ENCODE peak calls at places on chromosome 15, in four cellular contexts. Y is tibial nerve, P is brain microvascular endothelial cell, B is BE2C. K is an unnamed sample.

GRCh38 chr15:37099321-37100108 is 834 bp downstream of the MEIS2 start:
- DNase-seq in P (no peak), B (peak), Y (no peak), K (peak)

GRCh38 chr15:70062321-70062956 is 35.3 kb downstream of the TLE3 start:
- DNase-seq in P (peak), B (peak), Y (peak), K (peak)

GRCh38 chr15:68310178-68310810 is 32.7 kb downstream of the FEM1B start:
- DNase-seq in B (peak), Y (no peak), P (no peak), K (no peak)

GRCh38 chr15:60412807-60413597 is 15.2 kb upstream of the ANXA2 start:
- DNase-seq in B (no peak), P (no peak), Y (no peak), K (no peak)

GRCh38 chr15:75177360-75178071 is 24.2 kb upstream of the C15orf39 start:
- DNase-seq in P (no peak), B (no peak), Y (no peak), K (no peak)

GRCh38 chr15:23687143-23687470 is at the start of gene NDN:
- DNase-seq in B (peak), Y (no peak), P (no peak), K (peak)

GRCh38 chr15:24898715-24899278 is 56.0 kb upstream of the SNRPN start:
- DNase-seq in B (no peak), Y (no peak), P (no peak), K (no peak)

GRCh38 chr15:64333986-64334385 is 22.0 kb downstream of the CSNK1G1 start:
- DNase-seq in B (no peak), Y (no peak), P (no peak), K (no peak)

GRCh38 chr15:94070341-94071275 is 160.8 kb upstream of the MCTP2 start:
- DNase-seq in P (peak), Y (no peak), B (peak), K (peak)

GRCh38 chr15:77749236-77749997 is 116.7 kb upstream of the LINGO1 start:
- DNase-seq in Y (no peak), B (no peak), P (no peak), K (no peak)

GRCh38 chr15:51093865-51094605 is 671 bp downstream of the TNFAIP8L3 start:
- DNase-seq in B (no peak), Y (peak), P (no peak), K (peak)

GRCh38 chr15:83208357-83208661 is 686 bp upstream of the HDGFL3 start:
- DNase-seq in P (no peak), B (no peak), Y (no peak), K (no peak)

GRCh38 chr15:85479071-85479647 is 98.8 kb downstream of the AKAP13 start:
- DNase-seq in Y (no peak), P (peak), B (no peak), K (no peak)

GRCh38 chr15:37951999-37952398 is 17.6 kb downstream of the TMCO5A start:
- DNase-seq in Y (no peak), B (no peak), P (no peak), K (no peak)

GRCh38 chr15:73781038-73781925 is 28.1 kb upstream of the INSYN1 start:
- DNase-seq in Y (no peak), B (no peak), P (peak), K (no peak)
- TF ChIP-seq CTCF in Y (no peak), B (peak), P (peak), K (no peak)

GRCh38 chr15:45616901-45617323 is 17.9 kb upstream of the SQOR start:
- DNase-seq in Y (no peak), B (no peak), P (no peak), K (no peak)

GRCh38 chr15:45612790-45613415 is 21.9 kb upstream of the SQOR start:
- DNase-seq in Y (no peak), B (no peak), P (peak), K (no peak)

GRCh38 chr15:45618813-45619212 is 16.0 kb upstream of the SQOR start:
- DNase-seq in P (no peak), B (peak), Y (no peak), K (peak)
- TF ChIP-seq CTCF in P (peak), B (peak), Y (no peak), K (no peak)

GRCh38 chr15:29747837-29748417 is 74.3 kb downstream of the TJP1 start:
- DNase-seq in P (no peak), B (no peak), Y (no peak), K (no peak)
- TF ChIP-seq CTCF in P (peak), B (peak), Y (no peak), K (no peak)

DNA sequence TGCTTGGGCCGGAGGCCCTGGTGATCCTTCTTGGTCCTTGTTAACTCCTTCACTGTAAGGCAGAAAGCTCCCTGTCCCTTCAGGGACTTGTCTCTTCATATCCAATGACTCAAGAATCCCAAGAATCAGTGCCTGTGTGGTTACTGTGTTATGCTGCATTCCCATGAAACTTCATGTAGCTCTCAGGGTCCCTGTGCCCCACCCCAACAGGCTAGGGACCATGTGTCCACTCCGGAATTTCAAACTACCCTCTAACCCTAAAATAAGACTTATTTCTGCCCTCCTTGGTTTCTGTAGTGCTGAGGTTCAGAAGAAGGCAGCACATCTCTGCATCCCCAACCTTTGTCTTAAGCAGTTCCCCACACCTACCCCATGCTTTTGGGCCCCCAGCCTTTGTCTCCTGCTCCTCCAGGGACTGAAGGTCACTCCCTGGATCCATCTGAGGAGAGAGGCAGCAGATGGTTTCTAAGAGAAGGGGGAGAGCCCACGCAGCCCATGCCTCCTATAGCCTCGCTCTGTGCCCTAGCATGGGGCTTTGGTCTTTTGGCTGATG is 531 bp upstream of the MAP1A start:
- DNase-seq in B (no peak), P (peak), Y (no peak), K (no peak)
- TF ChIP-seq CTCF in B (no peak), P (no peak), Y (no peak), K (no peak)

DNA sequence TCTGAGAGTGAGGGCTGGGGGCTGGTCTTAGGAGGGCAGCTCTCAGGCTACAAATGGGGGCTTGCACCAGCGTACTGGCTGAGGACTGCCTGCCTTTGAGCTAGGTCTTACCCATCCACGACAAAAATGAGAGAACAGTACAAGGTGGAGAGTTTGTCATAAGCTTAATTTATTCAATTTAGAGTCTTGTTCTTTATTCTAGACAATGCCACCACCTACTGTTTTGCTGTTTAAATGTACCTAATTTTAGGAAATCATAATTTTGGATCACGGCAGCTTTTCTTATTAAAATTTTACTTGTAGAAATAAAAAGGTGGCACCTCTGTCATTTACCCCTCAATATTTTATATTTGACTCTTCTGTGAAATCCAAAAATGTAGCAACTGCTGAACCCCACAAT is 88.4 kb downstream of the SLCO3A1 start:
- DNase-seq in P (no peak), B (no peak), Y (no peak), K (no peak)
- TF ChIP-seq CTCF in P (no peak), B (no peak), Y (no peak), K (no peak)

GRCh38 chr15:31498329-31498728 is 171.7 kb downstream of the KLF13 start:
- DNase-seq in P (no peak), Y (no peak), B (no peak), K (no peak)
- TF ChIP-seq CTCF in P (peak), Y (no peak), B (peak), K (no peak)

GRCh38 chr15:58066042-58066867 is 744 bp upstream of the ALDH1A2 start:
- DNase-seq in P (peak), Y (peak), B (peak), K (peak)
- TF ChIP-seq CTCF in P (peak), Y (peak), B (peak), K (peak)

GRCh38 chr15:89971592-89971997 is 29.5 kb upstream of the ZNF710 start:
- DNase-seq in P (peak), Y (no peak), B (peak), K (peak)
- TF ChIP-seq CTCF in P (peak), Y (no peak), B (peak), K (peak)

DNA sequence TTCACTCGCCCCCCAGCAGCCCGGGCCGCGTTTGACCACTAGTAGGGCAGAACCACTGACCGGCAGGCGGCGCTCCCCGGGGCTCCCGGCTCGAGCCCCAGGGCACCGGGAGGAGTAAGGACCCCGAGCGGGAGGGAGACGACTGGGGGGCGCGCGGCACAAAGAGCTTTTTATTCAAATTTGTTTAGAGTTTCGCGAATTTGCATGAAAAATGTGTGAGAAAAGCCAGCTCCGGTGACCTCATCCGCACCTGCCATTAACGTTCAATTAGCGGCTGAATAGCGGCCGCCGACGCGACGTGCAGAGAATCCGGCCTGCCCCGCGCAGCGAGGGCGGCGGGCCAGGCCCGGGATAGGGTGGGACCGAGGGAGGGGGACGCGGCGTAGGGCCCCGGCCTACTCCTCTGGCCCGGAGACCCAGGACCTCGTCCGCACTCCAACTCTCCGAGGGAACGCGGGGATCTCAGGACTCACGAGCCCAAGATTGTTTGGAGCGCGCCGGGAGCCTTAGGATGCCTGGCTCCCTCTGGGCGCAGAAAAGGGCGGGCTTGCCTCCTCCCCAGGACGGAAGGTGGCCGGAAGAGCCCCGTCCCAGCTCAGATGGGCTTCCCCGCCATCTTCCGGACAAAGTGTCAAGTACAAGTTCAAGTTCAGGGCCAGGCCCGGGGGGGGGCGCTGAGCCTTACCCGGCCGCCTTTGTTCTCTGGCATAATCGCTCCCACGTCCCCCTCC is 64.9 kb upstream of the POLG start:
- DNase-seq in P (no peak), Y (no peak), B (peak), K (peak)
- TF ChIP-seq CTCF in P (peak), Y (no peak), B (peak), K (peak)

K was measured in nephron progenitor cell.